ENCODE peak calls at places on chromosomes 2 and 18, in nine cellular contexts. S, G, Y, E, K, W, H, B and X are unnamed samples.

GRCh38 chr2:64036343-64036742 is 17.1 kb upstream of the VPS54 start:
- DNase-seq in S (no peak), G (no peak), Y (no peak), E (peak), K (no peak), W (peak), H (peak), B (no peak), X (peak)

GRCh38 chr2:176140520-176141317 is 10.6 kb upstream of the HOXD4 start:
- DNase-seq in S (peak), G (peak), Y (peak), E (peak), K (peak), W (peak), H (no peak), B (peak), X (peak)

GRCh38 chr2:127576433-127577207 is 41.1 kb downstream of the MYO7B start:
- DNase-seq in S (no peak), G (peak), Y (peak), E (no peak), K (peak), W (peak), H (no peak), B (peak), X (peak)

GRCh38 chr2:46001741-46002506 is 295.3 kb upstream of the EPAS1 start:
- DNase-seq in S (no peak), G (no peak), Y (no peak), E (no peak), K (no peak), W (peak), H (no peak), B (no peak), X (peak)

GRCh38 chr18:23802817-23803216 is 113.6 kb downstream of the LAMA3 start:
- DNase-seq in S (no peak), G (no peak), Y (no peak), E (no peak), K (no peak), W (no peak), H (no peak), B (no peak), X (no peak)

GRCh38 chr2:29544917-29545316 is 376.5 kb downstream of the ALK start:
- DNase-seq in S (no peak), G (no peak), Y (no peak), E (no peak), K (no peak), W (no peak), H (no peak), B (no peak), X (no peak)

GRCh38 chr2:169034256-169034655 is 3.1 kb upstream of the ABCB11 start:
- DNase-seq in S (no peak), G (peak), Y (no peak), E (no peak), K (no peak), W (no peak), H (no peak), B (no peak), X (peak)

GRCh38 chr2:86393521-86394490 is 47.4 kb upstream of the KDM3A start:
- DNase-seq in S (no peak), G (peak), Y (peak), E (no peak), K (no peak), W (no peak), H (no peak), B (no peak), X (no peak)

GRCh38 chr2:176149484-176150337 is 1.6 kb upstream of the HOXD4 start:
- DNase-seq in S (no peak), G (peak), Y (no peak), E (no peak), K (no peak), W (no peak), H (no peak), B (no peak), X (no peak)

GRCh38 chr2:101360229-101360628 is 27.1 kb downstream of the CREG2 start:
- DNase-seq in S (no peak), G (no peak), Y (no peak), E (no peak), K (no peak), W (no peak), H (peak), B (no peak), X (peak)

GRCh38 chr2:212480447-212480846 is 58.2 kb downstream of the ERBB4 start:
- DNase-seq in S (no peak), G (no peak), Y (no peak), E (no peak), K (no peak), W (no peak), H (no peak), B (no peak), X (no peak)

GRCh38 chr2:11796190-11797171 is 50.0 kb downstream of the LPIN1 start:
- DNase-seq in S (no peak), G (no peak), Y (no peak), E (no peak), K (peak), W (peak), H (no peak), B (no peak), X (peak)

GRCh38 chr18:74204543-74205152 is 56.3 kb downstream of the TIMM21 start:
- DNase-seq in S (no peak), G (no peak), Y (no peak), E (no peak), K (no peak), W (no peak), H (no peak), B (no peak), X (no peak)

GRCh38 chr2:20994130-20994529 is 49.7 kb downstream of the APOB start:
- DNase-seq in S (no peak), G (no peak), Y (no peak), E (no peak), K (no peak), W (no peak), H (no peak), B (no peak), X (no peak)

GRCh38 chr2:230691005-230691647 is 21.5 kb upstream of the CAB39 start:
- DNase-seq in S (no peak), G (no peak), Y (no peak), E (no peak), K (no peak), W (no peak), H (peak), B (no peak), X (no peak)

GRCh38 chr2:195613922-195614321 is 43.1 kb upstream of the SLC39A10 start:
- DNase-seq in S (no peak), G (no peak), Y (no peak), E (no peak), K (no peak), W (peak), H (peak), B (no peak), X (peak)

GRCh38 chr18:80251700-80252099 is 4.4 kb upstream of the PARD6G start:
- DNase-seq in S (no peak), G (no peak), Y (no peak), E (no peak), K (no peak), W (no peak), H (no peak), B (no peak), X (no peak)

GRCh38 chr2:96552284-96553175 is 16.0 kb downstream of the ARID5A start:
- DNase-seq in S (no peak), G (no peak), Y (no peak), E (no peak), K (no peak), W (no peak), H (no peak), B (no peak), X (no peak)

GRCh38 chr2:166032361-166032760 is 78.8 kb upstream of the TTC21B start:
- DNase-seq in S (no peak), G (no peak), Y (no peak), E (no peak), K (no peak), W (peak), H (no peak), B (no peak), X (no peak)

GRCh38 chr2:112727276-112728028 is 6.6 kb downstream of the NT5DC4 start:
- DNase-seq in S (no peak), G (no peak), Y (no peak), E (no peak), K (no peak), W (no peak), H (no peak), B (no peak), X (no peak)

GRCh38 chr2:134762508-134762907 is 43.7 kb upstream of the TMEM163 start:
- DNase-seq in S (no peak), G (no peak), Y (peak), E (no peak), K (no peak), W (no peak), H (no peak), B (no peak), X (no peak)

GRCh38 chr2:135099802-135100483 is 47.9 kb downstream of the RAB3GAP1 start:
- DNase-seq in S (no peak), G (no peak), Y (no peak), E (no peak), K (no peak), W (no peak), H (no peak), B (no peak), X (peak)

GRCh38 chr2:240462073-240462703 is 26.7 kb downstream of the GPC1 start:
- DNase-seq in S (no peak), G (no peak), Y (no peak), E (no peak), K (no peak), W (no peak), H (no peak), B (peak), X (no peak)

GRCh38 chr2:170481201-170481600 is 233.9 kb upstream of the SP5 start:
- DNase-seq in S (no peak), G (no peak), Y (no peak), E (no peak), K (no peak), W (no peak), H (no peak), B (no peak), X (no peak)

GRCh38 chr2:24421668-24422067 is 61.3 kb upstream of the ITSN2 start:
- DNase-seq in S (peak), G (peak), Y (peak), E (peak), K (peak), W (peak), H (no peak), B (no peak), X (peak)

GRCh38 chr18:46211816-46212215 is 107.6 kb downstream of the HAUS1 start:
- DNase-seq in S (no peak), G (no peak), Y (no peak), E (peak), K (no peak), W (peak), H (no peak), B (no peak), X (peak)

GRCh38 chr18:36167692-36168218 is 19.5 kb upstream of the MOCOS start:
- DNase-seq in S (no peak), G (no peak), Y (no peak), E (no peak), K (no peak), W (no peak), H (no peak), B (no peak), X (no peak)

GRCh38 chr2:213490087-213490486 is 205.8 kb downstream of the SPAG16 start:
- DNase-seq in S (no peak), G (no peak), Y (no peak), E (no peak), K (no peak), W (no peak), H (no peak), B (no peak), X (no peak)

GRCh38 chr2:1498176-1498575 is 84.9 kb downstream of the TPO start:
- DNase-seq in S (no peak), G (no peak), Y (no peak), E (no peak), K (no peak), W (no peak), H (no peak), B (no peak), X (no peak)

GRCh38 chr2:224325941-224326340 is 76.0 kb downstream of the FAM124B start:
- DNase-seq in S (no peak), G (no peak), Y (no peak), E (no peak), K (no peak), W (no peak), H (no peak), B (no peak), X (no peak)

GRCh38 chr2:174495365-174496012 is 8.7 kb upstream of the GPR155 start:
- DNase-seq in S (no peak), G (no peak), Y (no peak), E (no peak), K (no peak), W (no peak), H (no peak), B (no peak), X (no peak)

GRCh38 chr18:58670561-58671121 is 624 bp upstream of the MALT1 start:
- DNase-seq in S (no peak), G (no peak), Y (no peak), E (no peak), K (peak), W (no peak), H (no peak), B (no peak), X (no peak)

GRCh38 chr18:58668897-58669296 is 2.4 kb upstream of the MALT1 start:
- DNase-seq in S (no peak), G (no peak), Y (no peak), E (no peak), K (no peak), W (peak), H (peak), B (no peak), X (peak)

GRCh38 chr18:58671941-58672565 is 788 bp downstream of the MALT1 start:
- DNase-seq in S (no peak), G (peak), Y (no peak), E (no peak), K (no peak), W (peak), H (no peak), B (no peak), X (peak)

GRCh38 chr18:58669731-58670379 is 1.4 kb upstream of the MALT1 start:
- DNase-seq in S (no peak), G (no peak), Y (no peak), E (no peak), K (no peak), W (peak), H (peak), B (no peak), X (peak)

DNA sequence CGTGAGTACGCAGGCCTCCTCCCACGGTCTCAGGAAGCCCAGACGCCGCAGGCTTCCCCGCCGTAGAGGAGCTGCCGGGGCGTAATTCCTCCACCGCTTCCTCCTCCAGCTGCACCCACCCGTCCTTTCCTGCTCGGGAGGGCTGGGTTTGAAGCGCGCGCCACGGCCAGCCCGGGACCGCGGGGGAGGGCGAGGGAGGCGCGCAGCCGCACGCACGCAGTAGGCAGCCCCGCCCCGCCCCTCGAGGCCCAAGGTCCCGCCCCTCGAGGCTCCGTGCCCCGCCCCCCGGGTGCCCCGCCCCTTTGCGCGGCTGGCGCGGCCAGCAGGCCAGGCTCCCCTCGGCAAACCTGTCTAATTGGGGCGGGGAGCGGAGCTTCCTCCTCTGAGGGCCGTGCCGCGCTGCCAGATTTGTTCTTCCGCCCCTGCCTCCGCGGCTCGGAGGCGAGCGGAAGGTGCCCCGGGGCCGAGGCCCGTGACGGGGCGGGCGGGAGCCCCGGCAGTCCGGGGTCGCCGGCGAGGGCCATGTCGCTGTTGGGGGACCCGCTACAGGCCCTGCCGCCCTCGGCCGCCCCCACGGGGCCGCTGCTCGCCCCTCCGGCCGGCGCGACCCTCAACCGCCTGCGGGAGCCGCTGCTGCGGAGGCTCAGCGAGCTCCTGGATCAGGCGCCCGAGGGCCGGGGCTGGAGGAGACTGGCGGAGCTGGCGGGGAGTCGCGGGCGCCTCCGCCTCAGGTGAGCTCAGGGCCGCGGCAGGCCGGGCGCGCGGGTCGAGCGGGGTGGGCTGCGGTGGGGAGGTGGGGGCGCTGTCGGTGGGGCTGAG is at the start of gene MALT1:
- DNase-seq in S (peak), G (peak), Y (peak), E (peak), K (peak), W (peak), H (peak), B (peak), X (peak)
- TF ChIP-seq CTCF in S (peak), G (no peak), Y (no peak), E (no peak), K (no peak), W (no peak), H (no peak), B (peak), X (no peak)

GRCh38 chr18:55405655-55406373 is 182.2 kb downstream of the TCF4 start:
- DNase-seq in S (no peak), G (peak), Y (peak), E (no peak), K (peak), W (peak), H (peak), B (peak), X (peak)
- TF ChIP-seq CTCF in S (no peak), G (no peak), Y (no peak), E (no peak), K (no peak), W (no peak), H (peak), B (peak), X (peak)

GRCh38 chr2:26316845-26317244 is 29.1 kb upstream of the SELENOI start:
- DNase-seq in S (no peak), G (no peak), Y (no peak), E (no peak), K (no peak), W (no peak), H (no peak), B (no peak), X (no peak)

GRCh38 chr2:26313446-26313845 is 32.5 kb upstream of the SELENOI start:
- DNase-seq in S (no peak), G (no peak), Y (no peak), E (no peak), K (no peak), W (no peak), H (no peak), B (no peak), X (no peak)

GRCh38 chr2:26317377-26318105 is 28.4 kb upstream of the SELENOI start:
- DNase-seq in S (no peak), G (no peak), Y (no peak), E (no peak), K (no peak), W (no peak), H (no peak), B (no peak), X (no peak)

GRCh38 chr2:26314243-26314642 is 31.7 kb upstream of the SELENOI start:
- DNase-seq in S (no peak), G (no peak), Y (no peak), E (no peak), K (no peak), W (no peak), H (no peak), B (no peak), X (no peak)

GRCh38 chr2:26316041-26316440 is 29.9 kb upstream of the SELENOI start:
- DNase-seq in S (no peak), G (no peak), Y (no peak), E (no peak), K (no peak), W (no peak), H (no peak), B (no peak), X (peak)
- TF ChIP-seq CTCF in S (peak), G (no peak), Y (no peak), E (peak), K (no peak), W (no peak), H (peak), B (no peak), X (peak)

DNA sequence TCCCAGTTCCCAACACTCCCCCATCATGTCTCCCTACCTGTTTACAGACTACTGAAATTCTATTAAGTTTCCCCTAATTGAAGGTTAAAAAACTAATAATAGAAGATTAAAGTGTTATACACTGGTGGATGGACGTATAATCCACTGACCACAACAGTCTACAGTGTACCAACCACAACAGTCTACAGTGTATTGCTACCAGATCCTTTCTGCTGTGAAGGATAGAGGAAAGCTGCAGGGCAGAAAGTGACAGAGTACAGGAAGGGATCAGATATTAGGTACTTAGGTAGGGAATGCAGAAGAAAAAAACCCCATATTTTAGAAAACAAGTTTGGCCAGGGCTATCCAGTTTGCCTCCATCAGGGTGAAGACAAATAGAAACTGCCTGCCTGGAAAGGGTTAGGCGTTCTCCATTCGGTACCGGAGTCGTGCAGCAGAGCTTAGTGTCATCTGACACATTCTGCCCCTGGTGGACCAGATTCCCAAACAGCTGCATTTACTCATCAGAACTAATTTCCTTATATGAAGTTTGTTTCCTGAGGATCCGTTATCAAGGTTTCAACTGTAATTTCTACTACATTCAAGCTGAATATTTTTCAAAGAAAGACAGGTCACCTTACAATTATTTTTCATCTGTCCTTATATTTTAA is 49.9 kb downstream of the KLF7 start:
- DNase-seq in S (no peak), G (no peak), Y (no peak), E (no peak), K (no peak), W (peak), H (no peak), B (no peak), X (peak)
- TF ChIP-seq CTCF in S (no peak), G (no peak), Y (no peak), E (no peak), K (no peak), W (peak), H (peak), B (peak), X (peak)

GRCh38 chr2:198698230-198698629 is 759.5 kb downstream of the SATB2 start:
- DNase-seq in S (no peak), G (no peak), Y (no peak), E (no peak), K (no peak), W (no peak), H (no peak), B (no peak), X (no peak)
- TF ChIP-seq CTCF in S (no peak), G (no peak), Y (no peak), E (no peak), K (no peak), W (no peak), H (no peak), B (no peak), X (no peak)